ENCODE peak calls at places on chromosomes 1 and 21, in six cellular contexts. One of them, this sample, is unnamed.

GRCh38 chr1:103197266-103197665 is 88.9 kb upstream of the COL11A1 start:
- DNase-seq in lower lobe of right lung: no peak
- DNase-seq in RWPE1: no peak
- DNase-seq in left ventricle myocardium inferior: no peak
- DNase-seq in heart right ventricle: no peak
- DNase-seq in heart left ventricle: no peak
- DNase-seq in this sample: no peak

GRCh38 chr1:94792473-94792875 is 27.7 kb upstream of the SLC44A3 start:
- DNase-seq in lower lobe of right lung: no peak
- DNase-seq in RWPE1: no peak
- DNase-seq in left ventricle myocardium inferior: no peak
- DNase-seq in heart right ventricle: no peak
- DNase-seq in heart left ventricle: no peak
- DNase-seq in this sample: no peak

GRCh38 chr21:32249551-32250280 is 29.1 kb downstream of the MIS18A start:
- DNase-seq in lower lobe of right lung: no peak
- DNase-seq in RWPE1: no peak
- DNase-seq in left ventricle myocardium inferior: no peak
- DNase-seq in heart right ventricle: no peak
- DNase-seq in heart left ventricle: no peak
- DNase-seq in this sample: no peak

GRCh38 chr21:14403681-14404318 is 20.9 kb upstream of the HSPA13 start:
- DNase-seq in lower lobe of right lung: no peak
- DNase-seq in RWPE1: peak
- DNase-seq in left ventricle myocardium inferior: no peak
- DNase-seq in heart right ventricle: no peak
- DNase-seq in heart left ventricle: no peak
- DNase-seq in this sample: peak

GRCh38 chr1:11645670-11646265 is 8.5 kb downstream of the FBXO2 start:
- DNase-seq in lower lobe of right lung: peak
- DNase-seq in RWPE1: peak
- DNase-seq in left ventricle myocardium inferior: peak
- DNase-seq in heart right ventricle: peak
- DNase-seq in heart left ventricle: peak
- DNase-seq in this sample: peak

GRCh38 chr1:154502066-154502741 is at the start of the genes SHE and TDRD10:
- DNase-seq in lower lobe of right lung: peak
- DNase-seq in RWPE1: no peak
- DNase-seq in left ventricle myocardium inferior: peak
- DNase-seq in heart right ventricle: peak
- DNase-seq in heart left ventricle: peak
- DNase-seq in this sample: no peak

GRCh38 chr1:119220980-119221379 is 80.5 kb upstream of the WARS2 start:
- DNase-seq in lower lobe of right lung: no peak
- DNase-seq in RWPE1: no peak
- DNase-seq in left ventricle myocardium inferior: no peak
- DNase-seq in heart right ventricle: no peak
- DNase-seq in heart left ventricle: no peak
- DNase-seq in this sample: no peak

GRCh38 chr1:61157420-61157987 is 75.1 kb downstream of the NFIA start:
- DNase-seq in lower lobe of right lung: no peak
- DNase-seq in RWPE1: no peak
- DNase-seq in left ventricle myocardium inferior: no peak
- DNase-seq in heart right ventricle: no peak
- DNase-seq in heart left ventricle: no peak
- DNase-seq in this sample: no peak

GRCh38 chr1:174021611-174022079 is 512 bp downstream of the RC3H1 start:
- DNase-seq in lower lobe of right lung: peak
- DNase-seq in RWPE1: peak
- DNase-seq in left ventricle myocardium inferior: peak
- DNase-seq in heart right ventricle: no peak
- DNase-seq in heart left ventricle: peak
- DNase-seq in this sample: peak

GRCh38 chr1:71737768-71738167 is 544.6 kb downstream of the NEGR1 start:
- DNase-seq in lower lobe of right lung: no peak
- DNase-seq in RWPE1: no peak
- DNase-seq in left ventricle myocardium inferior: no peak
- DNase-seq in heart right ventricle: no peak
- DNase-seq in heart left ventricle: no peak
- DNase-seq in this sample: no peak

GRCh38 chr1:18256318-18257235 is 149.0 kb downstream of the IGSF21 start:
- DNase-seq in lower lobe of right lung: peak
- DNase-seq in RWPE1: peak
- DNase-seq in left ventricle myocardium inferior: peak
- DNase-seq in heart right ventricle: peak
- DNase-seq in heart left ventricle: no peak
- DNase-seq in this sample: no peak

GRCh38 chr1:8031176-8031785 is 5.2 kb upstream of the ERRFI1 start:
- DNase-seq in lower lobe of right lung: no peak
- DNase-seq in RWPE1: no peak
- DNase-seq in left ventricle myocardium inferior: no peak
- DNase-seq in heart right ventricle: no peak
- DNase-seq in heart left ventricle: no peak
- DNase-seq in this sample: no peak

GRCh38 chr1:181189691-181190361 is 101.3 kb downstream of the IER5 start:
- DNase-seq in lower lobe of right lung: peak
- DNase-seq in RWPE1: peak
- DNase-seq in left ventricle myocardium inferior: peak
- DNase-seq in heart right ventricle: peak
- DNase-seq in heart left ventricle: peak
- DNase-seq in this sample: peak

GRCh38 chr21:15560383-15561056 is 169.3 kb upstream of the USP25 start:
- DNase-seq in lower lobe of right lung: no peak
- DNase-seq in RWPE1: no peak
- DNase-seq in left ventricle myocardium inferior: no peak
- DNase-seq in heart right ventricle: no peak
- DNase-seq in heart left ventricle: no peak
- DNase-seq in this sample: no peak

GRCh38 chr1:24555591-24556413 is at the start of gene NCMAP:
- DNase-seq in lower lobe of right lung: peak
- DNase-seq in RWPE1: no peak
- DNase-seq in left ventricle myocardium inferior: peak
- DNase-seq in heart right ventricle: peak
- DNase-seq in heart left ventricle: no peak
- DNase-seq in this sample: no peak

GRCh38 chr1:183515002-183515689 is 42.8 kb downstream of the SMG7 start:
- DNase-seq in lower lobe of right lung: no peak
- DNase-seq in RWPE1: peak
- DNase-seq in left ventricle myocardium inferior: no peak
- DNase-seq in heart right ventricle: no peak
- DNase-seq in heart left ventricle: no peak
- DNase-seq in this sample: no peak

GRCh38 chr1:229114781-229115417 is 156.0 kb upstream of the RAB4A start:
- DNase-seq in lower lobe of right lung: no peak
- DNase-seq in RWPE1: no peak
- DNase-seq in left ventricle myocardium inferior: no peak
- DNase-seq in heart right ventricle: no peak
- DNase-seq in heart left ventricle: no peak
- DNase-seq in this sample: no peak

DNA sequence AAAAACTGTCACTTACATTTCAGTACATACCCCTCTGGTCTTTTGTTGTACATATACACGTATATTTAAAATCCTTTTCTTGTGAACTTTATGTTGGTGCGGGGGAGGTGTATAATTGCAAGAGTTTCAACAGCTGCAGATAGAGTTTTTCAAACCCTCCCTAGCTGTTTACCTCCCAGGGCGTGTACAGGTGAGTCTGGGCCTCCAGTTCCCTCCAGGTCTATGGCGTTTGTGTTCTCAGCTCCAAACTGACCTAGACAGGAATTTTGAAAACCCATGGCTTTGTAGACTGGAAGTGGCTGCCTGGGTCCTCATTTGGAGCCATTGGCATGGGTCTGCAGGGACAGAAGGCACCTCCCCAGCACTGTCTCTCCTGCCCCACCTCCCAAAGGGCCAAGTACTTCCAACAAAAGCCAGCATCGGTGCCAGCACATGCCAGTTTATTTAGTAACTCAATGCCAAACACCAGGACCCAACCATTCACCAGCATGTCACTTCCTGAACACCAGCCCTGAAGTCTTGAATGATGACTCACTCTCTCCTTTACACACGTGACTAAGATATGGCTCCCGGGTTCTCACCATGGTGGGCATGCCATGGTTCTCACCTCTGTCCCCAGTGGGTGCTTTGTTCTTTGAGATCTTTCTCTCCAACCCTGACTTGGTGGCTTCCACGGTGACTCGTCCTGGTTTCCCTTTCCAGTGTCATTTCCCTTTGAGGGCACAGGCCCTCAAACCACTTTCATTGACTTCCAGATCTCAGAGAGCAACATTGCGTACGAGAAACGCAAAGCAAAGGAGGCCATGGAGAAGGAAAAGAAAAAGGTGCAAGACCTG is 57.3 kb upstream of the EFHD2 start:
- DNase-seq in lower lobe of right lung: no peak
- DNase-seq in RWPE1: peak
- DNase-seq in left ventricle myocardium inferior: no peak
- DNase-seq in heart right ventricle: no peak
- DNase-seq in heart left ventricle: no peak
- DNase-seq in this sample: no peak
- H3K27ac ChIP-seq in lower lobe of right lung: no peak
- H3K27ac ChIP-seq in RWPE1: peak
- H3K27ac ChIP-seq in left ventricle myocardium inferior: no peak
- H3K27ac ChIP-seq in heart right ventricle: no peak
- H3K27ac ChIP-seq in heart left ventricle: no peak
- H3K27ac ChIP-seq in this sample: no peak

GRCh38 chr1:36447450-36447849 is 2.8 kb downstream of the OSCP1 start:
- DNase-seq in lower lobe of right lung: no peak
- DNase-seq in RWPE1: no peak
- DNase-seq in left ventricle myocardium inferior: no peak
- DNase-seq in heart right ventricle: no peak
- DNase-seq in heart left ventricle: no peak
- DNase-seq in this sample: no peak
- H3K27ac ChIP-seq in lower lobe of right lung: no peak
- H3K27ac ChIP-seq in RWPE1: no peak
- H3K27ac ChIP-seq in left ventricle myocardium inferior: no peak
- H3K27ac ChIP-seq in heart right ventricle: no peak
- H3K27ac ChIP-seq in heart left ventricle: no peak
- H3K27ac ChIP-seq in this sample: no peak

GRCh38 chr1:91856996-91857395 is 29.0 kb downstream of the TGFBR3 start:
- DNase-seq in lower lobe of right lung: no peak
- DNase-seq in RWPE1: no peak
- DNase-seq in left ventricle myocardium inferior: no peak
- DNase-seq in heart right ventricle: no peak
- DNase-seq in heart left ventricle: no peak
- DNase-seq in this sample: no peak
- H3K27ac ChIP-seq in lower lobe of right lung: no peak
- H3K27ac ChIP-seq in RWPE1: no peak
- H3K27ac ChIP-seq in left ventricle myocardium inferior: no peak
- H3K27ac ChIP-seq in heart right ventricle: no peak
- H3K27ac ChIP-seq in heart left ventricle: no peak
- H3K27ac ChIP-seq in this sample: no peak

GRCh38 chr1:23370270-23370743 is 671 bp upstream of the ZNF436 start:
- DNase-seq in lower lobe of right lung: no peak
- DNase-seq in RWPE1: no peak
- DNase-seq in left ventricle myocardium inferior: no peak
- DNase-seq in heart right ventricle: no peak
- DNase-seq in heart left ventricle: no peak
- DNase-seq in this sample: no peak
- H3K27ac ChIP-seq in lower lobe of right lung: peak
- H3K27ac ChIP-seq in RWPE1: peak
- H3K27ac ChIP-seq in left ventricle myocardium inferior: peak
- H3K27ac ChIP-seq in heart right ventricle: peak
- H3K27ac ChIP-seq in heart left ventricle: peak
- H3K27ac ChIP-seq in this sample: peak

DNA sequence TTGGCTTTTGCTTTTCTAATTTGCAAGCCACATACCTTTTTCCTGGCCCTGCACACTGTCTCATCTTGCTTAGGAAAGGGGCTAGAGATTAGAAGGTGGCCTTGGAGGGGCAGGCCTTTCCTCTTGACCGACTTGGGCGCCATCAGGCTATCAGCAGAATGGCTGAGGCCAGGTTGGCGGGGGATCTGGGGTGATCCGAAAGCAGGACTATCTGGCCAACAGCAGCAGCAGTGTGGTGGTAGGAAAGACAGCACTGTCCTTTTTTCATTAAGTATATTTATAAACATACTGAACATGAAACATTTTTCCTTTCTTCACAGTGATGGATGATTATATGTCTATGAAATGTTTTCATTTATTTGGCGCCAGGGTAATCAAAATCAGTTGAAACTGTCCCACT is 23.5 kb upstream of the RUNX1 start:
- DNase-seq in lower lobe of right lung: no peak
- DNase-seq in RWPE1: no peak
- DNase-seq in left ventricle myocardium inferior: no peak
- DNase-seq in heart right ventricle: no peak
- DNase-seq in heart left ventricle: no peak
- DNase-seq in this sample: no peak
- H3K27ac ChIP-seq in lower lobe of right lung: peak
- H3K27ac ChIP-seq in RWPE1: no peak
- H3K27ac ChIP-seq in left ventricle myocardium inferior: peak
- H3K27ac ChIP-seq in heart right ventricle: peak
- H3K27ac ChIP-seq in heart left ventricle: peak
- H3K27ac ChIP-seq in this sample: no peak

DNA sequence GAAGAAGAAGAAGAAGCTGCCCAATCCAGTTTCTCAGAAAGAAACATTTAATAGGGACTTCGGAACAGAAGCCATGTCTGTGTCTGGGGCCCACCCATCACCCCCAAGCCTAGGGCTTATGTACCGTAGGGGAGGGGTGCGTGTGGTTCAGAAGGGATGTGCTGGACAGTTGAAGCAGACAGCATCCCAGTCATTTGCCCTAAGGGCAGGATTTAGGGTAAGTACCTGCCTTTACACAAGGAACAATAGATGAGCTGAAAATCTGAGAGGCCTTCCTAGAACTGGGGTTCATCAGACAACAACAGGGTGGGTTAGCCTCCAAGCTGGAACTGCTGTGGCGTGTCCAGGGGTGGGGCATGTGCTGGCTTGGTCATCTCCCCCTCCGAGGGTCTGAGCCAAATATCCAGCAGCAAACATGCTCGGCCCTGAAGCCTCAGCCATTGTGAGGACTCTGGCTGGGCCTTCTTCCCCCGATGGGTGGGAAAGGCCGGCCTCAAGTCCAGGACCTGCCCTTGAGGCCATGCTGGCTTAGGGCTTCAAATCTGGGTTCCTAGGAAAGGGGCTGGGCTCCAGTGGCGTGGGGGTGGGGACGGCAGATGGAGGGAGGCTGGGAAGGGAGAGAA is 12.1 kb downstream of the CSTB start:
- DNase-seq in lower lobe of right lung: no peak
- DNase-seq in RWPE1: no peak
- DNase-seq in left ventricle myocardium inferior: no peak
- DNase-seq in heart right ventricle: no peak
- DNase-seq in heart left ventricle: no peak
- DNase-seq in this sample: no peak
- H3K27ac ChIP-seq in lower lobe of right lung: no peak
- H3K27ac ChIP-seq in RWPE1: peak
- H3K27ac ChIP-seq in left ventricle myocardium inferior: no peak
- H3K27ac ChIP-seq in heart right ventricle: no peak
- H3K27ac ChIP-seq in heart left ventricle: no peak
- H3K27ac ChIP-seq in this sample: no peak

This sample was measured in caudate nucleus.